ENCODE peak calls at places on chromosomes 3 and 15, in nine cellular contexts. K is body of pancreas; R is BJ; V is A549; P is mammary epithelial cell; D is foreskin fibroblast; Z is CD8-positive, alpha-beta T cell; B is stomach; N is fibroblast of lung. S is an unnamed sample.

GRCh38 chr3:52678265-52678927 is 7.3 kb downstream of the PBRM1 start:
- DNase-seq in K (no peak), V (no peak), N (no peak), Z (no peak), B (no peak), R (no peak), P (no peak), D (no peak), S (no peak)

GRCh38 chr3:48418140-48418539 is 11.7 kb downstream of the PLXNB1 start:
- DNase-seq in B (no peak), P (no peak), K (no peak), V (no peak), Z (no peak), R (no peak), N (no peak), D (no peak), S (no peak)

GRCh38 chr3:61564405-61565059 is 3.2 kb downstream of the PTPRG start:
- DNase-seq in Z (no peak), R (no peak), K (peak), B (peak), N (peak), P (no peak), D (peak), V (no peak), S (no peak)

GRCh38 chr3:146468234-146468931 is 978 bp downstream of the PLSCR2 start:
- DNase-seq in B (no peak), P (no peak), K (peak), Z (no peak), N (peak), D (peak), V (no peak), R (no peak), S (no peak)

GRCh38 chr3:168047190-168047795 is 48.4 kb downstream of the GOLIM4 start:
- DNase-seq in K (no peak), D (peak), P (peak), R (peak), V (peak), N (peak), B (no peak), Z (no peak), S (no peak)

GRCh38 chr3:196281962-196282361 is 5.6 kb downstream of the PCYT1A start:
- DNase-seq in B (no peak), Z (no peak), R (no peak), N (no peak), P (no peak), D (no peak), K (no peak), V (no peak), S (no peak)

GRCh38 chr15:90062023-90062728 is 40.1 kb downstream of the IDH2 start:
- DNase-seq in N (peak), K (peak), Z (peak), V (no peak), P (peak), D (peak), B (peak), R (no peak), S (no peak)

GRCh38 chr15:74620636-74621545 is 5.3 kb downstream of the CLK3 start:
- DNase-seq in V (peak), Z (peak), N (peak), B (peak), D (peak), P (peak), R (no peak), K (peak), S (peak)

GRCh38 chr3:148309390-148310035 is 388.2 kb upstream of the AGTR1 start:
- DNase-seq in Z (no peak), D (peak), P (peak), N (peak), V (peak), B (no peak), R (no peak), K (peak), S (no peak)

GRCh38 chr3:156052115-156052514 is 68.3 kb upstream of the KCNAB1 start:
- DNase-seq in V (no peak), D (no peak), B (no peak), N (no peak), R (no peak), P (no peak), K (no peak), Z (no peak), S (no peak)

GRCh38 chr15:67843092-67843501 is 3.3 kb upstream of the RNU6-1 start:
- DNase-seq in D (no peak), P (no peak), B (no peak), Z (no peak), N (no peak), K (no peak), R (no peak), V (no peak), S (no peak)

GRCh38 chr3:38586546-38587520 is 62.7 kb downstream of the SCN5A start:
- DNase-seq in B (peak), P (no peak), D (no peak), K (peak), R (no peak), V (no peak), N (no peak), Z (no peak), S (peak)

GRCh38 chr15:85412956-85413854 is 32.8 kb downstream of the AKAP13 start:
- DNase-seq in R (no peak), Z (peak), D (peak), B (peak), V (peak), K (peak), P (peak), N (peak), S (peak)

GRCh38 chr15:84805221-84805620 is 11.9 kb upstream of the ALPK3 start:
- DNase-seq in V (no peak), R (no peak), K (no peak), Z (no peak), D (no peak), P (no peak), N (no peak), B (no peak), S (no peak)

GRCh38 chr15:63042879-63043340 is 363 bp downstream of the TPM1 start:
- DNase-seq in D (peak), P (no peak), B (no peak), N (no peak), R (no peak), Z (no peak), V (peak), K (no peak), S (no peak)

GRCh38 chr3:120344349-120344748 is 4.8 kb downstream of the LRRC58 start:
- DNase-seq in N (peak), P (no peak), B (no peak), K (no peak), V (no peak), Z (no peak), R (no peak), D (peak), S (no peak)

GRCh38 chr15:23035964-23036566 is 3.3 kb downstream of the TUBGCP5 start:
- DNase-seq in R (no peak), B (peak), Z (peak), N (peak), P (peak), V (peak), D (peak), K (peak), S (peak)

GRCh38 chr15:58547628-58548307 is 116.0 kb downstream of the LIPC start:
- DNase-seq in V (no peak), B (no peak), D (no peak), R (no peak), K (no peak), P (no peak), Z (no peak), N (no peak), S (no peak)

GRCh38 chr3:141682007-141682406 is 56.1 kb upstream of the RNF7 start:
- DNase-seq in B (no peak), P (no peak), V (no peak), K (no peak), N (no peak), Z (no peak), D (no peak), R (no peak), S (no peak)

GRCh38 chr3:17160597-17160996 is 275.8 kb downstream of the PLCL2 start:
- DNase-seq in K (no peak), B (no peak), V (no peak), Z (no peak), D (no peak), P (no peak), N (no peak), R (no peak), S (no peak)

GRCh38 chr3:4833471-4833870 is 145.8 kb upstream of the BHLHE40 start:
- DNase-seq in N (no peak), R (no peak), K (no peak), V (no peak), D (no peak), B (no peak), Z (no peak), P (no peak), S (no peak)

GRCh38 chr3:187713504-187713903 is 11.1 kb upstream of the RTP2 start:
- DNase-seq in R (no peak), N (peak), V (no peak), Z (no peak), P (peak), B (no peak), K (no peak), D (peak), S (no peak)

GRCh38 chr15:76517910-76518309 is 181.3 kb downstream of the ISL2 start:
- DNase-seq in P (no peak), B (no peak), D (no peak), Z (no peak), N (no peak), V (no peak), K (no peak), R (no peak), S (no peak)

GRCh38 chr3:12181806-12182205 is 23.1 kb upstream of the TIMP4 start:
- DNase-seq in P (no peak), B (no peak), K (no peak), R (no peak), Z (no peak), V (no peak), D (no peak), N (no peak), S (no peak)

GRCh38 chr3:42957573-42957972 is 21.5 kb upstream of the GASK1A start:
- DNase-seq in V (no peak), K (no peak), Z (no peak), B (no peak), N (no peak), R (no peak), P (no peak), D (no peak), S (no peak)

GRCh38 chr3:66527253-66527652 is 26.4 kb upstream of the LRIG1 start:
- DNase-seq in B (no peak), P (no peak), K (no peak), Z (no peak), N (no peak), V (no peak), R (no peak), D (no peak), S (no peak)

GRCh38 chr15:42724276-42724675 is 12.7 kb downstream of the CDAN1 start:
- DNase-seq in D (no peak), B (no peak), R (no peak), V (no peak), N (no peak), P (no peak), Z (no peak), K (no peak), S (no peak)

GRCh38 chr3:151011427-151011826 is 38.9 kb upstream of the CLRN1 start:
- DNase-seq in Z (no peak), D (peak), V (no peak), K (no peak), N (peak), P (peak), R (no peak), B (no peak), S (no peak)

GRCh38 chr3:49700453-49701128 is 11.2 kb downstream of the RNF123 start:
- DNase-seq in V (no peak), N (no peak), B (no peak), P (no peak), Z (no peak), D (no peak), K (no peak), R (no peak), S (no peak)

GRCh38 chr15:65033659-65034269 is 4.3 kb upstream of the MTFMT start:
- DNase-seq in B (no peak), V (no peak), D (peak), K (no peak), P (peak), R (no peak), N (peak), Z (peak), S (no peak)

GRCh38 chr3:50246517-50246954 is 10.5 kb downstream of the GNAI2 start:
- DNase-seq in Z (peak), D (peak), K (no peak), P (peak), N (peak), B (no peak), V (peak), R (peak), S (peak)

GRCh38 chr3:65196663-65197062 is 508.9 kb upstream of the ADAMTS9 start:
- DNase-seq in P (no peak), V (no peak), R (no peak), D (no peak), K (no peak), Z (no peak), B (no peak), N (no peak), S (no peak)

GRCh38 chr3:42080452-42080872 is 10.7 kb upstream of the TRAK1 start:
- DNase-seq in K (peak), B (peak), V (peak), N (peak), Z (no peak), D (peak), R (no peak), P (peak), S (no peak)

GRCh38 chr3:63753995-63754394 is 65.1 kb upstream of the C3orf49 start:
- DNase-seq in K (no peak), V (no peak), B (no peak), Z (no peak), D (no peak), R (no peak), P (no peak), N (no peak), S (no peak)

GRCh38 chr3:24522155-24522579 is 27.5 kb upstream of the THRB start:
- DNase-seq in V (no peak), P (no peak), R (no peak), B (no peak), K (no peak), Z (no peak), D (no peak), N (no peak), S (no peak)

GRCh38 chr3:88019024-88019423 is 39.8 kb downstream of the CGGBP1 start:
- DNase-seq in D (no peak), N (no peak), R (no peak), K (no peak), Z (no peak), V (no peak), P (no peak), B (no peak), S (no peak)

GRCh38 chr3:48565591-48566400 is 2.2 kb upstream of the UCN2 start:
- DNase-seq in N (peak), R (no peak), Z (no peak), K (no peak), V (peak), D (peak), B (no peak), P (peak), S (no peak)

GRCh38 chr3:133460809-133461208 is 61.0 kb downstream of the BFSP2 start:
- DNase-seq in N (no peak), K (no peak), P (peak), D (no peak), V (no peak), R (no peak), B (no peak), Z (no peak), S (no peak)
- TF ChIP-seq CTCF in N (no peak), K (no peak), P (no peak), D (no peak), V (no peak), R (no peak), B (no peak), Z (no peak), S (no peak)

GRCh38 chr15:29859981-29860745 is 37.9 kb upstream of the TJP1 start:
- DNase-seq in Z (no peak), K (no peak), V (no peak), P (peak), B (no peak), N (peak), R (no peak), D (peak), S (no peak)

GRCh38 chr15:29860872-29861271 is 38.6 kb upstream of the TJP1 start:
- DNase-seq in B (no peak), D (peak), R (no peak), N (no peak), P (peak), Z (no peak), V (no peak), K (no peak), S (no peak)

GRCh38 chr15:29857196-29857595 is 34.9 kb upstream of the TJP1 start:
- DNase-seq in B (no peak), D (no peak), P (no peak), K (no peak), V (no peak), R (no peak), Z (no peak), N (peak), S (no peak)

GRCh38 chr15:29862271-29862670 is 40.0 kb upstream of the TJP1 start:
- DNase-seq in R (no peak), N (no peak), B (no peak), P (no peak), K (no peak), D (no peak), V (no peak), Z (no peak), S (no peak)

DNA sequence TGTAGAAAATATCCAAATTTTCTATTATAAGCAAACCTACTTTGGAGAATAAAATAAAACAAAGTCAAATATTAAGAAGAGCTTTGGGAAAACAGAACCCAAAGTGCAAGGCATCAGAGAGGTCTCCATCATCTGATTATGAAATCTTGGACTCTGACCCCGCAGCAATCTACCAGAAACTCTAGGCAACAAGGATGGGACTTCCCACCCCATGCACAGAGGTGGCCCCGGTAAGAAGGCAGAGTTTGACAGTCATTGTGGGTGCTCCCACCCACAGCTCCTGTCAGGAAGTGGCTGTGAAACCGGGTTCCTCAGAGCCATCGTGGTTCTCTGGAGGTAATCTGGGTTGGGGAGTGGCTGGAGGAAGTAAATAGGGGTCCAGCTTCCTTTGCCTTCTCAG is 37.0 kb upstream of the TJP1 start:
- DNase-seq in V (no peak), D (no peak), N (no peak), K (no peak), Z (no peak), R (no peak), P (no peak), B (no peak), S (no peak)
- TF ChIP-seq CTCF in V (no peak), D (no peak), N (no peak), K (no peak), Z (no peak), R (no peak), P (no peak), B (no peak), S (no peak)

DNA sequence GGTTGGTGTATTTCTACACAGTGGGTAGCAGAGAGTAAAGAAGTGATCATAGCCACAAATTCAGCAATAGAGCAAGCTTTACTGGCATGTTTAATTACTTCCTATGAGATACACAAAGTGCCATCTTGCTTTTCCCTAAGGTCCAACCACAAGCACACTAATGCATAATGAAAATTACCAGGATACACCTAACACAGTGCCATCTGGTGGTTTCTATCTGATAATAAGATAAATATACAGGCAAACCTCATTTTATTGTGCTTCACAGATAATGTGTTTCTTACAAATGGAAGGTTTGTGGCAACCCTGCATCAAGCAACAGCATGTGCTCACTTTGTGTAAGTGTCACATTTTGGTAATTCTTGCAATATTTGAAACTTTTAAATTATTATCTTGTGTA is 223.0 kb downstream of the NSUN3 start:
- DNase-seq in K (no peak), V (no peak), R (no peak), D (no peak), B (no peak), Z (no peak), P (peak), N (peak), S (no peak)
- TF ChIP-seq CTCF in K (no peak), V (peak), R (no peak), D (peak), B (no peak), Z (no peak), P (peak), N (peak), S (no peak)

GRCh38 chr15:59565299-59565698 is 46.3 kb upstream of the GCNT3 start:
- DNase-seq in B (no peak), K (no peak), V (no peak), Z (no peak), D (no peak), P (no peak), R (no peak), N (no peak), S (no peak)
- TF ChIP-seq CTCF in B (no peak), K (no peak), V (no peak), Z (no peak), D (no peak), P (no peak), R (no peak), N (no peak), S (no peak)

GRCh38 chr15:41661529-41662225 is 1.5 kb downstream of the MGA start:
- DNase-seq in V (peak), P (peak), B (peak), K (peak), R (no peak), Z (peak), D (peak), N (peak), S (peak)

GRCh38 chr15:41661078-41661528 is 898 bp downstream of the MGA start:
- DNase-seq in Z (no peak), N (no peak), V (no peak), D (no peak), R (no peak), K (no peak), B (no peak), P (no peak), S (no peak)

GRCh38 chr15:41659855-41660234 is 360 bp upstream of the MGA start:
- DNase-seq in P (peak), K (no peak), Z (no peak), D (no peak), V (no peak), R (no peak), B (no peak), N (no peak), S (no peak)

GRCh38 chr15:41659190-41659589 is 1.0 kb upstream of the MGA start:
- DNase-seq in K (no peak), R (no peak), N (no peak), D (no peak), B (no peak), Z (no peak), V (no peak), P (no peak), S (no peak)

DNA sequence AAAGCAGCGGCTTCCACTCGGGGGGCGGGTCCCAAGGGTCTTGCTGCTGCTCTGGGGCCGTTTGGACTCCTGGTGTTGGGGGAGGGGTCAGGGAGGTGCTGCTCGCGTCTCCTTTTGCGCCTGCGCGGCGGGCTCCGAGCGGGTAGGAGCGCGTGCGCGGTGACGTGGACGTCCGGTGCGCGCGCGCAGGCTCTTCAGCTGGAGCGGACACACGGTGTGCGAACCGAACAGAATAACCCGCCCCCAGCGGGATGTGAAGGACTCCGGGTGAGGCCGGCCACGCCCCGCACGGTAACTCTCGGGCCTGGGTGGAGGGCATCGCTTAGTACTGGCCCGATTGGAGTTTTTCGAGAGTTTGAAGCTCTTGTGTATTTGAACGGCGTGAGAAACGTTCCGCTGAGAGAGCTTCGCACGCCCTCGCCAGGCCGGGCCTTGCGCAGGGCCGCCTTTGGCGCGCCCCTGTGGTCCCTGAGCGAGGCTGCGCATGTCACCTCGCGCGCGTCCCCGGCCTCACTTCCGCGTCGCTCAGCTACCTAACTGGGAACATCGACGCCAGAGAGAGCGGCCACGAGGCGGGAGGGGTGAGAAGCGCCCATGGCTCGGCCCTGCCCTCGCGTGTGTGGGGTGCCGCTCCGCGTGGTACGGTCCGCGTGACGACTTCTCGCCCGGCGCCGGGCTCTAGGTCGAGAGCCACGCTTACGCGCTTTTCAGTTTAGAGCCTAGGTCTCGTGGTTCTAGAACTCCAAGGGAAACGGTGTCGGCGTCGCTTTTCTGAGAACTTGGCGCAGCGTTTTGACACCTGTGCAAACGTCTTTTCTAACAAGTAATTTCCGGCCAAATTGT is at the start of gene MGA:
- DNase-seq in N (peak), Z (peak), B (peak), K (peak), V (peak), P (peak), R (peak), D (peak), S (peak)
- TF ChIP-seq CTCF in N (peak), Z (no peak), B (no peak), K (no peak), V (no peak), P (no peak), R (peak), D (no peak), S (no peak)

S was measured in natural killer cell.